ENCODE peak calls at places on chromosome 3, in four cellular contexts. F, J, L and M are unnamed samples. For H3K27me3, the result is how much of the 10 kb centered on the place peaks cover.

GRCh38 chr3:185781759-185782158 is 43.1 kb downstream of the IGF2BP2 start:
- DNase-seq in F (no peak), J (peak), L (peak), M (peak)

GRCh38 chr3:45557886-45558285 is 36.7 kb upstream of the LIMD1 start:
- DNase-seq in F (no peak), J (no peak), L (no peak), M (no peak)

GRCh38 chr3:49017646-49017977 is 768 bp downstream of the DALRD3 start:
- DNase-seq in F (no peak), J (no peak), L (no peak), M (no peak)

GRCh38 chr3:119663885-119664284 is 3.5 kb upstream of the POPDC2 start:
- DNase-seq in F (no peak), J (no peak), L (no peak), M (peak)

GRCh38 chr3:45692866-45693265 is 3.7 kb downstream of the SACM1L start:
- DNase-seq in F (no peak), J (no peak), L (no peak), M (peak)

GRCh38 chr3:146912233-146913015 is 307.3 kb upstream of the PLSCR5 start:
- DNase-seq in F (no peak), J (no peak), L (no peak), M (no peak)

GRCh38 chr3:186164696-186165095 is 55.8 kb upstream of the ETV5 start:
- DNase-seq in F (no peak), J (no peak), L (no peak), M (no peak)

GRCh38 chr3:112871735-112872134 is 25.1 kb upstream of the CD200R1L start:
- DNase-seq in F (no peak), J (no peak), L (no peak), M (no peak)

GRCh38 chr3:50323614-50324199 is 1.2 kb upstream of the HYAL2 start:
- DNase-seq in F (no peak), J (no peak), L (no peak), M (no peak)

GRCh38 chr3:123379041-123379830 is 69.7 kb downstream of the ADCY5 start:
- DNase-seq in F (no peak), J (no peak), L (no peak), M (no peak)

GRCh38 chr3:13863929-13864595 is 15.8 kb downstream of the WNT7A start:
- DNase-seq in F (no peak), J (no peak), L (no peak), M (no peak)
- H3K27me3 ChIP-seq in F (under half), J (under half), L (under half), M (under half)

GRCh38 chr3:11436775-11437174 is 164.6 kb downstream of the ATG7 start:
- DNase-seq in F (no peak), J (no peak), L (no peak), M (no peak)

GRCh38 chr3:11435420-11435819 is 163.2 kb downstream of the ATG7 start:
- DNase-seq in F (no peak), J (no peak), L (no peak), M (no peak)

GRCh38 chr3:11437506-11437905 is 165.3 kb downstream of the ATG7 start:
- DNase-seq in F (no peak), J (no peak), L (no peak), M (no peak)

GRCh38 chr3:11434697-11435096 is 162.5 kb downstream of the ATG7 start:
- DNase-seq in F (no peak), J (no peak), L (no peak), M (no peak)

DNA sequence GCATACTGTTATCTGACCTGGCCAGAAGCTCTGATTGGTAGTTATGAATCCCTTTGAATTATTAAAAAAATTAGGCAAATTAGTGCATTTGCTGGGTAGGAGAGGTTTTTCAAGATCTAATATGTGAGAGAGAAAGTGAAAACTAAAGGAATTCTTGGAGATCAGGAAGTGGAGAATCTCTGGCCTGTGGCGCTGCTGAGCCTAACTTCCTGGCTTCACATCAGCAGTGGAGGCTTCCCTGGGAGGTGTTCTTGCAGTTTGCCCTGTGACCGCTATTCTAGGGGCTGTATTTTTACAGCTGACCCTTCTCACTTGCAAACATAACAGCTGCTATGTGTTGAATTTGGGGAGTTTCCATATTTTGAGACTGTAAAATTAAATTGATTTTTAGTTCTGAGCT is 166.4 kb downstream of the ATG7 start:
- DNase-seq in F (no peak), J (peak), L (no peak), M (no peak)
- TF ChIP-seq CTCF in F (no peak), J (peak), L (no peak), M (no peak)

GRCh38 chr3:61522064-61522463 is 39.3 kb upstream of the PTPRG start:
- DNase-seq in F (no peak), J (no peak), L (no peak), M (no peak)

GRCh38 chr3:61522629-61523028 is 38.7 kb upstream of the PTPRG start:
- DNase-seq in F (no peak), J (no peak), L (peak), M (no peak)

GRCh38 chr3:61521229-61521628 is 40.1 kb upstream of the PTPRG start:
- DNase-seq in F (no peak), J (no peak), L (no peak), M (no peak)

GRCh38 chr3:61518590-61518989 is 42.8 kb upstream of the PTPRG start:
- DNase-seq in F (no peak), J (no peak), L (peak), M (no peak)
- H3K4me3 ChIP-seq in F (no peak), J (no peak), L (no peak), M (no peak)

DNA sequence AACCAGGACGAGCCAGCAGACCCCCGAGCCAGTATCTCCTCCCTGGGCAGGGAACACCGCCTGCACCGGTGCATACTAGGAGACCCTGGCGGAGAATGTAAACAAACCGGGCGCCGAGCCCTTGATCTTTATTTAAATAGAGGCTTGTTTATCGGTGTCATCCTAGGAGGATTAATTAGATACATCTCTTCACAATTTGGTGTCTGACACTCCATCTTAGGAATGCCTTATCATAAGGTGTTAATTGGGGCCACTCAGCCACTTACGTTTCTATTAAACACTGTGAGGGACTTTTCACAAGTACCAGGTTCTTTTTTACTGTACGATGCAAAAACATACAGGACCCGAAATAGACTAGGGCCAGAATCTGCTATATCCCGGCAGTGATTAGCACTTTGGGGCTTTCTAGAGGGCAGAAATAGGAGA is 8.0 kb downstream of the EOMES start:
- DNase-seq in F (no peak), J (no peak), L (no peak), M (no peak)
- H3K27me3 ChIP-seq in F (under half), J (half or more), L (under half), M (under half)

GRCh38 chr3:160485931-160486330 is 36.3 kb upstream of the TRIM59 start:
- DNase-seq in F (no peak), J (no peak), L (no peak), M (no peak)

GRCh38 chr3:160490166-160490565 is 40.6 kb upstream of the TRIM59 start:
- DNase-seq in F (no peak), J (no peak), L (no peak), M (no peak)

GRCh38 chr3:160482796-160483195 is 33.2 kb upstream of the TRIM59 start:
- DNase-seq in F (no peak), J (no peak), L (no peak), M (no peak)

GRCh38 chr3:160481856-160482255 is 32.3 kb upstream of the TRIM59 start:
- DNase-seq in F (no peak), J (no peak), L (no peak), M (no peak)

GRCh38 chr3:160486459-160486869 is 36.9 kb upstream of the TRIM59 start:
- DNase-seq in F (no peak), J (no peak), L (peak), M (peak)
- TF ChIP-seq CTCF in F (peak), J (peak), L (peak), M (no peak)

GRCh38 chr3:56802411-56802745 is 629 bp upstream of the ARHGEF3 start:
- DNase-seq in F (no peak), J (no peak), L (no peak), M (no peak)
- H3K4me3 ChIP-seq in F (peak), J (peak), L (peak), M (peak)

GRCh38 chr3:71780430-71780829 is 4.5 kb downstream of the PROK2 start:
- DNase-seq in F (no peak), J (no peak), L (no peak), M (no peak)
- H3K27me3 ChIP-seq in F (under half), J (under half), L (under half), M (under half)

GRCh38 chr3:55633333-55633732 is 146.2 kb upstream of the WNT5A start:
- DNase-seq in F (no peak), J (no peak), L (no peak), M (no peak)
- TF ChIP-seq CTCF in F (no peak), J (no peak), L (no peak), M (no peak)